ENCODE peak calls at places on chromosomes 4 and X, in eight cellular contexts. P is H54, V is OCI-LY7, Q is uterus, G is astrocyte of the spinal cord, S is HT1080, T is NCI-H446, M is fibroblast of lung. Z is an unnamed sample.

GRCh38 chrX:108584617-108585211 is 145.1 kb downstream of the COL4A5 start:
- DNase-seq in T (no peak), G (no peak), Q (no peak), P (no peak), S (peak), M (no peak), V (peak), Z (peak)

GRCh38 chr4:75054089-75054488 is 121.2 kb downstream of the PARM1 start:
- DNase-seq in V (no peak), Q (no peak), G (no peak), T (no peak), M (no peak), P (no peak), S (no peak), Z (no peak)

GRCh38 chr4:78864405-78865024 is 74.7 kb downstream of the PAQR3 start:
- DNase-seq in G (peak), Q (no peak), S (peak), M (peak), P (no peak), T (peak), V (peak), Z (peak)

GRCh38 chrX:20066968-20067708 is 49.6 kb downstream of the MAP7D2 start:
- DNase-seq in P (no peak), T (no peak), S (peak), V (peak), Q (no peak), G (peak), M (peak), Z (peak)

GRCh38 chr4:80767944-80768343 is 262.6 kb upstream of the BMP3 start:
- DNase-seq in S (no peak), T (no peak), M (peak), Q (no peak), P (no peak), V (no peak), G (peak), Z (no peak)

GRCh38 chr4:99723555-99724450 is 66.2 kb upstream of the C4orf54 start:
- DNase-seq in V (no peak), Q (peak), M (peak), P (peak), S (peak), T (peak), G (peak), Z (peak)

GRCh38 chr4:5460106-5460801 is 248.1 kb downstream of the EVC2 start:
- DNase-seq in V (peak), P (peak), Q (no peak), T (no peak), G (peak), M (peak), S (no peak), Z (peak)

GRCh38 chr4:133148690-133149363 is at the start of gene PCDH10:
- DNase-seq in V (no peak), M (peak), T (peak), Q (peak), G (peak), P (no peak), S (no peak), Z (peak)

GRCh38 chrX:150897371-150898319 is 823 bp downstream of the CD99L2 start:
- DNase-seq in T (no peak), M (peak), Q (no peak), P (no peak), V (peak), S (peak), G (peak), Z (peak)

GRCh38 chr4:6324999-6325790 is 55.5 kb downstream of the WFS1 start:
- DNase-seq in Q (no peak), P (peak), M (peak), S (peak), G (peak), T (no peak), V (no peak), Z (peak)

GRCh38 chrX:14409341-14409740 is 120.0 kb upstream of the GLRA2 start:
- DNase-seq in M (no peak), P (no peak), V (no peak), G (peak), S (peak), T (no peak), Q (no peak), Z (peak)

GRCh38 chr4:74983229-74983628 is 50.3 kb downstream of the PARM1 start:
- DNase-seq in G (no peak), S (no peak), V (no peak), T (no peak), M (no peak), Q (no peak), P (no peak), Z (no peak)